ENCODE peak calls at places on chromosomes 11 and 22, in four cellular contexts. A is lung microvascular endothelial cell; I is NCI-H1417; E is naive thymus-derived CD8-positive, alpha-beta T cell. D is an unnamed sample.

GRCh38 chr11:3046190-3046589 is 11.0 kb downstream of the CARS1 start:
- DNase-seq in A (no peak), I (no peak), E (no peak), D (no peak)

GRCh38 chr11:103773059-103773458 is 263.4 kb upstream of the DDI1 start:
- DNase-seq in A (no peak), I (no peak), E (no peak), D (no peak)

GRCh38 chr11:15053201-15053685 is 20.1 kb upstream of the CALCB start:
- DNase-seq in A (no peak), I (no peak), E (no peak), D (no peak)

GRCh38 chr22:50399751-50400331 is 56.7 kb downstream of the PPP6R2 start:
- DNase-seq in A (peak), I (no peak), E (no peak), D (no peak)

GRCh38 chr11:93525601-93526000 is 17.6 kb downstream of the SMCO4 start:
- DNase-seq in A (peak), I (no peak), E (no peak), D (no peak)

GRCh38 chr22:24855794-24856193 is 49.8 kb downstream of the SGSM1 start:
- DNase-seq in A (no peak), I (no peak), E (no peak), D (no peak)

GRCh38 chr11:126695293-126695692 is 305.3 kb downstream of the KIRREL3 start:
- DNase-seq in A (no peak), I (no peak), E (no peak), D (no peak)

GRCh38 chr11:114075891-114076441 is 16.5 kb downstream of the ZBTB16 start:
- DNase-seq in A (peak), I (peak), E (peak), D (no peak)

GRCh38 chr11:13857828-13858227 is 104.7 kb upstream of the SPON1 start:
- DNase-seq in A (no peak), I (no peak), E (no peak), D (no peak)

D was measured in NCI-H748 treated with DMSO at 0.1 percent for 48 hours.